ENCODE peak calls at places on chromosomes 7 and 10, in four cellular contexts. R is K562, J is SK-N-SH, H is H1. Q is an unnamed sample.

GRCh38 chr7:47893721-47894365 is 54.4 kb downstream of the PKD1L1 start:
- DNase-seq in H (no peak), R (no peak), J (no peak), Q (no peak)

GRCh38 chr7:43669286-43670081 is 59.8 kb downstream of the COA1 start:
- DNase-seq in H (peak), R (no peak), J (no peak), Q (peak)

GRCh38 chr7:5620459-5620881 is 161.0 kb downstream of the RNF216 start:
- DNase-seq in J (peak), R (no peak), H (no peak), Q (no peak)

GRCh38 chr7:74365320-74366022 is 76.3 kb downstream of the CLIP2 start:
- DNase-seq in H (no peak), R (peak), J (peak), Q (peak)

GRCh38 chr7:56447864-56448693 is 331.9 kb upstream of the NUPR2 start:
- DNase-seq in R (peak), J (peak), H (no peak), Q (no peak)

GRCh38 chr7:28005848-28006233 is 174.8 kb downstream of the JAZF1 start:
- DNase-seq in H (no peak), R (no peak), J (no peak), Q (no peak)

GRCh38 chr10:323651-324293 is 188.5 kb downstream of the ZMYND11 start:
- DNase-seq in H (no peak), R (no peak), J (no peak), Q (no peak)

GRCh38 chr10:16646474-16647059 is 124.9 kb upstream of the C1QL3 start:
- DNase-seq in J (no peak), R (no peak), H (no peak), Q (no peak)

DNA sequence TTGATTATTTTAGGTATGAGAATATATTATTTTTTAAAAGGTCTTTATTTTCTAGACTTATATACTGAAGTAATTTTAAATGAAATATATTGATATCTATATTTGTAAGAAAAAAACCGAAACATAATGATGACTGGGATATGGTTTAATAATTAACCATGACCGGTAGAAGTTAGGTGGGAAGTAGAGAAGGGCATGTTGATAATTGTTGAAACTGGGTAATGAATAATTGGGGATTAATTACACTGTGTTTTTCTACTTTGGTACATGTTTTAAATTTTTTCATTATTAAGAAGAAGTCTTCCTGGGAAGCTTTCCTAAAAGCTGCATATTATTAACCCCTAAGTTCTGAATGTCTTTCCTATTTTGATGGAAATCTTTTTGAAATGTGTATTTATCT is 16.3 kb downstream of the TSPAN12 start:
- DNase-seq in J (no peak), R (no peak), H (no peak), Q (no peak)
- TF ChIP-seq TEAD4 in J (no peak), R (no peak), H (no peak), Q (no peak)

DNA sequence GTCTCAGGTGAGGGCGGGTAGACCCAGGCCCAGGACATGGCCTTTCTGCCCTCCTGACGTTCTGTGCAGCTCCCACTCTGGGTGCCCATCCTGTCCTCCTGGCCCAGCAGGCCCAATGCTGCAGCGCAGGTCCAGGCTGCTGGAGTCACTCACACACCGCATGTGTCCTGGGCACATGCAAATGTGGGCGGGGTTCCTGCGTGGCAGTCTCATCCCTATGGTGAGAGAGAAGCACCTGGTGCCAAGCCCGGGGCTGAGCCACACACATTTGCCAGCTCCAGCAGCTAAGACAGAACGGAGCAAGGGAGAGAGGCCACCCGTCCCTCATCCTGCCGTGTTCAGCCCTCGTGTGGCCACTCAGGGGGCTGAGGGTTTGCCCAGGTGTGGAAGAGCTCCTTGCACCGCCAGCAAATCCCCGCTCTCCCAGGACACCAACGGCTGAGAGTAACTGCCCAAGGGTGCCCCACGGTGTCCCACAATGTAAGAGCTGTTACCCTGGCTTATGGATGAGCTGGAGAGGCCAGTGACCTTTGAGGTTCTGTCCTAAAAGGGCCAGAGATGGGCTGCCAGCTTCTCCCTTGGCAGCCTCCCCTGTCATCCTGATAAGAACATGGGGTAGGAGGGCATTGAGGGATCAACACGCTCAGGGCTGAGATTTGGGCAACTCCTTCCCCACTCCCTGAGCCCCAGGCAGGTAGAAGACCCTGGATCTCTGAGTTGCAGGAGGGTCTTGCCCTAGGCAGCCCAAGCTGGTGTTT is 4.4 kb downstream of the FUOM start:
- DNase-seq in J (no peak), H (no peak), R (no peak), Q (no peak)
- TF ChIP-seq USF2 in J (no peak), H (no peak), R (no peak), Q (no peak)

GRCh38 chr7:117673367-117673766 is 193.5 kb downstream of the CFTR start:
- DNase-seq in H (peak), R (no peak), J (no peak), Q (peak)
- TF ChIP-seq TEAD4 in H (no peak), R (no peak), J (no peak), Q (no peak)

GRCh38 chr7:142353147-142354058 is 95.5 kb upstream of the PRSS58 start:
- DNase-seq in J (no peak), H (no peak), R (no peak), Q (no peak)

GRCh38 chr7:142352543-142352942 is 94.7 kb upstream of the PRSS58 start:
- DNase-seq in J (no peak), H (no peak), R (no peak), Q (no peak)

GRCh38 chr7:142357953-142358520 is 100.2 kb upstream of the PRSS58 start:
- DNase-seq in H (no peak), J (peak), R (peak), Q (peak)

GRCh38 chr7:142356166-142356565 is 98.3 kb upstream of the PRSS58 start:
- DNase-seq in H (no peak), J (no peak), R (no peak), Q (no peak)

DNA sequence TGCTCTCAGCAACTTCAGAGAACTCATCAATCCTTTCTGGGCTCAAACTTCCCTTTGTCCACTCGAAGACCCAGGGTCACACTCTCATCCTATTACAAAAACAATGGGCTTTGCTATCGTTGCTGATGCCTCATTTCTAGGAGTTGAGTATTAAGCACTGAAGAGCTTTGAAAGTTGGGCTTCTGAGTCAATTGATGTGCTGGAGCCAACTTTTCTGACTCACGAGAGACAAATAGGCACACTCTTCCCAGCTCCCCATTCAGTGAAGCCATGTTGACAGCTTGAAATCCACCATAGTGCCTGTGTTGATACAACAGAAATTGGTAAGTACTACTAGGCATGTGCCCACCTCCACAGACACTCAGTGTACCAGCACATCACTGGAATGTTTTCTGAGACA is 97.5 kb upstream of the PRSS58 start:
- DNase-seq in J (no peak), R (no peak), H (no peak), Q (no peak)
- TF ChIP-seq USF2 in J (no peak), R (no peak), H (no peak), Q (no peak)

DNA sequence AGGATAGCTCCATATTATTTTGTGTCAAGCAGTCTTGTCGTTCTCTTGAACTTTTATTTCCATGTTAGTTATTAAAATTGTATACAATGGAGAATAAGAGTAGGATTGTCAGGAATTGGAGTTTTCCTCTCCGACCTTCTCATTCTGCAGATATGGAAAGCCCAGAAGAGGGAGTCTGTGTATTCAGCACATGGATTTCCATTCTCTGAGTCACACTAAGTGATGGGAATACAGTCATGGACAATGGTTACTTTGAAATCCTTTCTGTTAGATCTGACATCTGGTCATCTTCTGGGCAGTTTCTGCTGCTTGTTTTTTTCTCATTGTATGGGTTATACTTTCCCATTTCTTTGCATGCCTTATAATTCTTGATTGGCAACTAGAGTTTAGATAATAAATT is 5.0 kb upstream of the TASOR2 start:
- DNase-seq in J (no peak), H (no peak), R (no peak), Q (no peak)
- TF ChIP-seq TEAD4 in J (no peak), H (no peak), R (no peak), Q (no peak)